ENCODE peak calls at places on chromosome 18, in four cellular contexts. One of them, this sample, is unnamed.

GRCh38 chr18:56235773-56236115 is 402.6 kb downstream of the TXNL1 start:
- DNase-seq in kidney tubule cell: no peak
- DNase-seq in NCI-H1105: no peak
- DNase-seq in stimulated activated naive CD8-positive, alpha-beta T cell treated with anti-CD3 and anti-CD28 coated beads, Interleukin-15, amount 100 ng/mL, for 72 hours: no peak
- DNase-seq in this sample: no peak

GRCh38 chr18:45954070-45954712 is 12.9 kb downstream of the EPG5 start:
- DNase-seq in NCI-H1105: no peak
- DNase-seq in kidney tubule cell: peak; percentile 90
- DNase-seq in stimulated activated naive CD8-positive, alpha-beta T cell treated with anti-CD3 and anti-CD28 coated beads, Interleukin-15, amount 100 ng/mL, for 72 hours: no peak
- DNase-seq in this sample: peak; percentile 88

GRCh38 chr18:32259553-32259952 is 69.7 kb downstream of the MEP1B start:
- DNase-seq in NCI-H1105: no peak
- DNase-seq in stimulated activated naive CD8-positive, alpha-beta T cell treated with anti-CD3 and anti-CD28 coated beads, Interleukin-15, amount 100 ng/mL, for 72 hours: no peak
- DNase-seq in kidney tubule cell: no peak
- DNase-seq in this sample: no peak

GRCh38 chr18:76433788-76434187 is 61.3 kb downstream of the ZNF516 start:
- DNase-seq in kidney tubule cell: no peak
- DNase-seq in stimulated activated naive CD8-positive, alpha-beta T cell treated with anti-CD3 and anti-CD28 coated beads, Interleukin-15, amount 100 ng/mL, for 72 hours: no peak
- DNase-seq in NCI-H1105: no peak
- DNase-seq in this sample: no peak

GRCh38 chr18:6997802-6998201 is 119.8 kb downstream of the LAMA1 start:
- DNase-seq in kidney tubule cell: no peak
- DNase-seq in stimulated activated naive CD8-positive, alpha-beta T cell treated with anti-CD3 and anti-CD28 coated beads, Interleukin-15, amount 100 ng/mL, for 72 hours: no peak
- DNase-seq in NCI-H1105: no peak
- DNase-seq in this sample: no peak

GRCh38 chr18:31553800-31554199 is 37.9 kb upstream of the TTR start:
- DNase-seq in NCI-H1105: no peak
- DNase-seq in kidney tubule cell: no peak
- DNase-seq in stimulated activated naive CD8-positive, alpha-beta T cell treated with anti-CD3 and anti-CD28 coated beads, Interleukin-15, amount 100 ng/mL, for 72 hours: no peak
- DNase-seq in this sample: peak; percentile 38

GRCh38 chr18:9017170-9017899 is 85.2 kb upstream of the NDUFV2 start:
- DNase-seq in kidney tubule cell: peak; percentile 90
- DNase-seq in stimulated activated naive CD8-positive, alpha-beta T cell treated with anti-CD3 and anti-CD28 coated beads, Interleukin-15, amount 100 ng/mL, for 72 hours: peak; percentile 77
- DNase-seq in NCI-H1105: no peak
- DNase-seq in this sample: peak; percentile 89

GRCh38 chr18:72541871-72542690 is 2.1 kb downstream of the CBLN2 start:
- DNase-seq in kidney tubule cell: peak; percentile 10
- DNase-seq in stimulated activated naive CD8-positive, alpha-beta T cell treated with anti-CD3 and anti-CD28 coated beads, Interleukin-15, amount 100 ng/mL, for 72 hours: no peak
- DNase-seq in NCI-H1105: peak; percentile 29
- DNase-seq in this sample: no peak

GRCh38 chr18:21362921-21363320 is 120.9 kb downstream of the GREB1L start:
- DNase-seq in kidney tubule cell: no peak
- DNase-seq in NCI-H1105: no peak
- DNase-seq in stimulated activated naive CD8-positive, alpha-beta T cell treated with anti-CD3 and anti-CD28 coated beads, Interleukin-15, amount 100 ng/mL, for 72 hours: no peak
- DNase-seq in this sample: no peak

GRCh38 chr18:77206676-77207370 is 42.8 kb upstream of the GALR1 start:
- DNase-seq in stimulated activated naive CD8-positive, alpha-beta T cell treated with anti-CD3 and anti-CD28 coated beads, Interleukin-15, amount 100 ng/mL, for 72 hours: no peak
- DNase-seq in NCI-H1105: no peak
- DNase-seq in kidney tubule cell: no peak
- DNase-seq in this sample: no peak

GRCh38 chr18:38459086-38459485 is 893.5 kb upstream of the CELF4 start:
- DNase-seq in stimulated activated naive CD8-positive, alpha-beta T cell treated with anti-CD3 and anti-CD28 coated beads, Interleukin-15, amount 100 ng/mL, for 72 hours: no peak
- DNase-seq in NCI-H1105: no peak
- DNase-seq in kidney tubule cell: no peak
- DNase-seq in this sample: no peak

GRCh38 chr18:31819106-31819924 is 58.6 kb upstream of the SLC25A52 start:
- DNase-seq in stimulated activated naive CD8-positive, alpha-beta T cell treated with anti-CD3 and anti-CD28 coated beads, Interleukin-15, amount 100 ng/mL, for 72 hours: no peak
- DNase-seq in NCI-H1105: no peak
- DNase-seq in kidney tubule cell: peak; percentile 52
- DNase-seq in this sample: peak; percentile 52

GRCh38 chr18:53991202-53991601 is 233.3 kb downstream of the MBD2 start:
- DNase-seq in kidney tubule cell: peak; percentile 87
- DNase-seq in stimulated activated naive CD8-positive, alpha-beta T cell treated with anti-CD3 and anti-CD28 coated beads, Interleukin-15, amount 100 ng/mL, for 72 hours: no peak
- DNase-seq in NCI-H1105: no peak
- DNase-seq in this sample: peak; percentile 56

GRCh38 chr18:9106094-9106493 is 3.6 kb downstream of the NDUFV2 start:
- DNase-seq in stimulated activated naive CD8-positive, alpha-beta T cell treated with anti-CD3 and anti-CD28 coated beads, Interleukin-15, amount 100 ng/mL, for 72 hours: no peak
- DNase-seq in kidney tubule cell: no peak
- DNase-seq in NCI-H1105: no peak
- DNase-seq in this sample: no peak

GRCh38 chr18:13672657-13673056 is 53.7 kb downstream of the FAM210A start:
- DNase-seq in NCI-H1105: no peak
- DNase-seq in stimulated activated naive CD8-positive, alpha-beta T cell treated with anti-CD3 and anti-CD28 coated beads, Interleukin-15, amount 100 ng/mL, for 72 hours: no peak
- DNase-seq in kidney tubule cell: no peak
- DNase-seq in this sample: no peak

GRCh38 chr18:34729264-34729663 is 19.2 kb downstream of the DTNA start:
- DNase-seq in kidney tubule cell: peak; percentile 50
- DNase-seq in stimulated activated naive CD8-positive, alpha-beta T cell treated with anti-CD3 and anti-CD28 coated beads, Interleukin-15, amount 100 ng/mL, for 72 hours: no peak
- DNase-seq in NCI-H1105: peak; percentile 47
- DNase-seq in this sample: peak; percentile 58

GRCh38 chr18:49052891-49053644 is 102.3 kb upstream of the SMAD7 start:
- DNase-seq in NCI-H1105: no peak
- DNase-seq in kidney tubule cell: no peak
- DNase-seq in stimulated activated naive CD8-positive, alpha-beta T cell treated with anti-CD3 and anti-CD28 coated beads, Interleukin-15, amount 100 ng/mL, for 72 hours: peak; percentile 38
- DNase-seq in this sample: no peak

GRCh38 chr18:55934801-55935200 is 346.8 kb upstream of the TCF4 start:
- DNase-seq in kidney tubule cell: no peak
- DNase-seq in NCI-H1105: peak; percentile 19
- DNase-seq in stimulated activated naive CD8-positive, alpha-beta T cell treated with anti-CD3 and anti-CD28 coated beads, Interleukin-15, amount 100 ng/mL, for 72 hours: no peak
- DNase-seq in this sample: no peak

GRCh38 chr18:37249895-37250618 is 315.5 kb downstream of the CELF4 start:
- DNase-seq in kidney tubule cell: no peak
- DNase-seq in stimulated activated naive CD8-positive, alpha-beta T cell treated with anti-CD3 and anti-CD28 coated beads, Interleukin-15, amount 100 ng/mL, for 72 hours: no peak
- DNase-seq in NCI-H1105: no peak
- DNase-seq in this sample: no peak

GRCh38 chr18:4391859-4392258 is 63.2 kb downstream of the DLGAP1 start:
- DNase-seq in stimulated activated naive CD8-positive, alpha-beta T cell treated with anti-CD3 and anti-CD28 coated beads, Interleukin-15, amount 100 ng/mL, for 72 hours: no peak
- DNase-seq in kidney tubule cell: peak; percentile 3
- DNase-seq in NCI-H1105: no peak
- DNase-seq in this sample: no peak